ENCODE peak calls at places on chromosomes 12 and 14, in four cellular contexts. N, Y, C and H are unnamed samples.
A peak's percentile ranks its signal among the peaks of the same experiment; 100 is the strongest.

GRCh38 chr12:67625004-67625403 is 23.5 kb upstream of the DYRK2 start:
- DNase-seq in N (no peak), Y (peak; percentile 17), C (no peak), H (no peak)

GRCh38 chr12:1445807-1446206 is 148.6 kb downstream of the FBXL14 start:
- DNase-seq in N (no peak), Y (no peak), C (no peak), H (no peak)

GRCh38 chr12:66393890-66394289 is 91.6 kb downstream of the HELB start:
- DNase-seq in N (no peak), Y (no peak), C (no peak), H (no peak)

GRCh38 chr12:80590085-80590484 is 117.3 kb upstream of the MYF6 start:
- DNase-seq in N (peak; percentile 34), Y (no peak), C (no peak), H (no peak)

GRCh38 chr14:105148604-105149145 is 19.9 kb downstream of the JAG2 start:
- DNase-seq in N (no peak), Y (no peak), C (no peak), H (peak; percentile 84)

GRCh38 chr14:70753518-70753953 is 55.8 kb downstream of the MAP3K9 start:
- DNase-seq in N (no peak), Y (no peak), C (no peak), H (no peak)

GRCh38 chr14:67245104-67245503 is 3.9 kb downstream of the PALS1 start:
- DNase-seq in N (no peak), Y (no peak), C (no peak), H (no peak)

GRCh38 chr12:114920828-114921579 is 237.0 kb upstream of the TBX3 start:
- DNase-seq in N (peak; percentile 98), Y (peak; percentile 11), C (no peak), H (no peak)

GRCh38 chr14:54487771-54488170 is 1.0 kb downstream of the GMFB start:
- DNase-seq in N (peak; percentile 61), Y (peak; percentile 73), C (no peak), H (no peak)

GRCh38 chr12:39122562-39123204 is 217.3 kb upstream of the CPNE8 start:
- DNase-seq in N (no peak), Y (no peak), C (no peak), H (no peak)

GRCh38 chr14:54253195-54253947 is 143.4 kb upstream of the CDKN3 start:
- DNase-seq in N (peak; percentile 94), Y (peak; percentile 82), C (peak; percentile 20), H (no peak)

GRCh38 chr12:47276253-47277070 is 196.7 kb upstream of the AMIGO2 start:
- DNase-seq in N (peak; percentile 36), Y (peak; percentile 87), C (peak; percentile 74), H (no peak)

GRCh38 chr14:90461425-90461824 is 64.6 kb downstream of the CALM1 start:
- DNase-seq in N (no peak), Y (no peak), C (no peak), H (no peak)

GRCh38 chr14:95039993-95040348 is 117.4 kb downstream of the DICER1 start:
- DNase-seq in N (no peak), Y (no peak), C (no peak), H (no peak)

GRCh38 chr12:105955976-105956375 is 182.8 kb downstream of the NUAK1 start:
- DNase-seq in N (no peak), Y (peak; percentile 65), C (no peak), H (no peak)

GRCh38 chr14:90656986-90657385 is 159.2 kb downstream of the TTC7B start:
- DNase-seq in N (no peak), Y (no peak), C (no peak), H (no peak)

GRCh38 chr12:65881348-65881961 is 57.2 kb downstream of the HMGA2 start:
- DNase-seq in N (peak; percentile 89), Y (peak; percentile 89), C (no peak), H (no peak)

GRCh38 chr14:99330316-99331240 is 58.6 kb upstream of the BCL11B start:
- DNase-seq in N (no peak), Y (no peak), C (no peak), H (peak; percentile 79)

GRCh38 chr12:50249464-50250229 is 33.7 kb downstream of the LIMA1 start:
- DNase-seq in N (no peak), Y (peak; percentile 28), C (no peak), H (no peak)

DNA sequence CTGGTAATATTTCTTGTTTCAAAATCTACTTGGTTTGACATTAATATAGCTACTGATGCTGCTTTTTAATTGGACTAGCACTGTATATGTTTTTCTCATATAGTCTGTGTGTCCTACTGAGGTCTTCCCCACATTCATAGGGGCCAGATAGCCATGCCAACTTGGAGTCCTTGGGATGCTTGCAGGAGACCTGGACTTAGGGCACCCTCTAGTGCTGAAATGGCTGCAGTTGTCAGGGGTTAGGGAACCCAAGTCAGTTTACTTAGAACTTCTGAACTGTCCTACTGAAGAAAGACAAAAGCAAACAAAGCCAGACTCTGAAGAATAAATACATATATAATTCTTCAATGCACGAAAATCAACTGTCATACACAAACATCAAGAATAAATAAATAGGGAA is 279.9 kb upstream of the SYT1 start:
- DNase-seq in N (peak; percentile 45), Y (peak; percentile 35), C (no peak), H (no peak)
- TF ChIP-seq CTCF in N (peak; percentile 40), Y (peak; percentile 53), C (no peak), H (peak; percentile 41)

DNA sequence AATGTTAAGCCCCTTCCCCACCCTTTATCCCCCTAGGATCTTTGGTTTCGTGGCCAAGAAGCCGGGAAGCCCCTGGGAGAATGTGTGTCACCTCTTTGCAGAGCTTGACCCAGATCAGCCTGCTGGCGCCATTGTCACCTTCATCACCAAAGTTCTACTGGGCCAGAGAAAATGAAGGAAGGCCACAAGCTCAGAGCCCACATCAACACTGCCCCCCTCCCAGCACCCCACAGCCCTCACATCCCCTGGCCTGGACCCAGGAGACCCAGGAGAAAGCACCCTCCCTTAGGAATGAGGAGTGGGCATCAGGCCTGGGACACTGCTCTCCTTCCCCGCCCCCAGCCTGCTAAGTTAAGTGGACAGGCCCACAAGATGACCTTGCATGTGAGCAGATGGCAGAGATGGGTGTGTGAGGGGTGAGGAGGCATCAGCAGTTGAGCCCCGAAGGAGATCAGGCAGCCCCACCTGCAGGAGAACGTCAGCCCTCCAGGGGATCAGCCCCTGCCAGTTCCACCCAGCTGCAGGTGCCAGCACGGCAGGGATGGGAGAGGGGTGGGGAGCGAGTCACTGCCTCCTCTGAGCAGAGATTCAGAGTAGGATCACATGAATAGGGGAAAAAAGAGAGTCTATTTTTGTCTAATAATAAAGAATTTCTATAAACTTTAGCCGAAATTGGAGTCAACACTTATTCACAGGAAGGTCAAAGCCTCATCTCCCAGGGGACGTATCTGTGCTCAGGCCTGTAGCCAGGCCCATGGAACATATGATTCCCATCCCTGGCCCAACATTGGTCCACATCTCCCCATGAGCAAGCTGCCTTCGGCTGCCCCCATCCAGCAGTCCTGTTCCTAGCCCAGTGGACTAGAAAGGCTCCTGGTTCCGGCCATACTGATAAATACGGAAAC is 14.1 kb downstream of the TNS2 start:
- DNase-seq in N (peak; percentile 98), Y (peak; percentile 93), C (no peak), H (peak; percentile 56)
- TF ChIP-seq CTCF in N (peak; percentile 5), Y (no peak), C (no peak), H (peak; percentile 25)

DNA sequence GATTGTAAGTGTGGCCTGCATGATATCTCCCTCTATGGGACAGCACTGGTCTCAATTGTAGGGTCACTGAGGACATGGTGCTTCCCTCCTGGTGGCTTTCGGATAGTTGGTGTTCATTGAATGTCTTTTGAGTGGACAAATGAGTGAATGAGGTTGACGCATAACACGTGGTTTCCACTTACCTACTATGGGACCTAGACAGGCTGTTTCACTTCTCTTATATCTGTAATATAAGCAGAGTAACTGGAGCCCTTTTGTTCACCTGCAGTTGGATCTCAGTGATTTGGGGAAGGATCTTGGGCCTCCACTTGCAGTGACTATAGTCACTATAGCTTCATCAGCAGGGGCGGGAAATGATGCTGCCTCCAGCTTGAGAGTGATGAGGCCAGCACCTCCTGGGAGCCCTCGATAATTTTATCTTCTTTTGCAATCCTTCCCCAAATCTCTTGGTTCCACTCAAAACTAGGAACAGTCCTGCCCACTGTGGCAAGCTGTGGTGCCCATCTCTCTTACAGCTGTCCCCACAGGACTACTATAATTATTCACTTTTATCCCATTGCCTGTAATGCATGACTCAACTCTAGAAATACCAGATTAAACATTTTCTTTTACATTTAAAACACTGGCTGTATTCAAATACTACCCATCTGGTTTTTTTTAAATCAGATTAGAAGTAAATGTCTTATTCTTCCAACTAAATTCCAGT is 242.9 kb downstream of the CHST11 start:
- DNase-seq in N (peak; percentile 33), Y (no peak), C (peak; percentile 45), H (no peak)
- TF ChIP-seq CTCF in N (no peak), Y (no peak), C (no peak), H (no peak)

GRCh38 chr12:89706551-89707348 is 1.9 kb downstream of the ATP2B1 start:
- DNase-seq in N (peak; percentile 53), Y (no peak), C (peak; percentile 10), H (no peak)
- TF ChIP-seq CTCF in N (no peak), Y (no peak), C (no peak), H (no peak)

DNA sequence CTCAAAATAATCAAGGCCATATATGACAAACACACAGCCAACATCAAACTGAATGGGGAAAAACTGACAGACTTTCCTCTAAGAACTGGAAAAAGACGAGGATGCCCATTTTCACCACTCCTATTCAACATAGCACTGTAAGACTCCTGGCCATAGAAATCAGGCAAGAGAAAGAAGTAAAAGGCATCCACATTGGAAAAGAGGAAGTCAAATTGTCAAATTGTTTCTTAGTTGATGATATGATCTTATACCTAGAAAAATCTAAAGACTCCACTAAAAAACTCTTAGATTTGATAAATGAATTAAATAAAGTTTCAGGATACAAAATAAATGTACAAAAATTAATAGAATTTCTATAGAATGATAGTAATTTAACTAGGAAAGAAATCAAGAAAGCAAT is 11.2 kb downstream of the OR8S1 start:
- DNase-seq in N (no peak), Y (no peak), C (no peak), H (no peak)
- TF ChIP-seq CTCF in N (no peak), Y (no peak), C (no peak), H (no peak)

GRCh38 chr12:64010069-64010686 is 165.7 kb downstream of the SRGAP1 start:
- DNase-seq in N (peak; percentile 75), Y (peak; percentile 76), C (no peak), H (no peak)
- TF ChIP-seq CTCF in N (no peak), Y (no peak), C (no peak), H (no peak)